ENCODE peak calls at places on chromosomes 16 and 17, in five cellular contexts. U, D, A, W and N are unnamed samples.

GRCh38 chr17:32222621-32223020 is 43.0 kb upstream of the RHBDL3 start:
- DNase-seq in U (no peak), D (no peak), A (peak), W (no peak), N (no peak)

GRCh38 chr16:57667526-57668258 is 414 bp upstream of the ADGRG3 start:
- DNase-seq in U (no peak), D (no peak), A (no peak), W (no peak), N (no peak)

GRCh38 chr16:30951193-30951592 is 2.3 kb downstream of the ORAI3 start:
- DNase-seq in U (no peak), D (no peak), A (no peak), W (no peak), N (no peak)

GRCh38 chr16:67490330-67491096 is 7.2 kb upstream of the AGRP start:
- DNase-seq in U (no peak), D (no peak), A (no peak), W (no peak), N (no peak)

GRCh38 chr17:50501054-50501453 is 7.2 kb upstream of the MYCBPAP start:
- DNase-seq in U (peak), D (no peak), A (no peak), W (peak), N (no peak)

GRCh38 chr16:67151431-67152097 is 766 bp upstream of the B3GNT9 start:
- DNase-seq in U (no peak), D (no peak), A (no peak), W (no peak), N (no peak)

GRCh38 chr17:2435181-2435741 is 34.4 kb upstream of the MNT start:
- DNase-seq in U (no peak), D (no peak), A (no peak), W (no peak), N (no peak)

GRCh38 chr17:49217651-49218413 is 7.3 kb downstream of the ABI3 start:
- DNase-seq in U (no peak), D (no peak), A (no peak), W (no peak), N (no peak)

GRCh38 chr16:2079991-2080390 is 32.2 kb downstream of the TSC2 start:
- DNase-seq in U (no peak), D (no peak), A (no peak), W (no peak), N (no peak)

GRCh38 chr16:63689068-63689467 is 1432.8 kb downstream of the CDH11 start:
- DNase-seq in U (no peak), D (no peak), A (no peak), W (no peak), N (no peak)

GRCh38 chr16:64437706-64438329 is 684.0 kb downstream of the CDH11 start:
- DNase-seq in U (no peak), D (no peak), A (no peak), W (no peak), N (no peak)

GRCh38 chr17:7392696-7393612 is 1.4 kb downstream of the PLSCR3 start:
- DNase-seq in U (no peak), D (no peak), A (no peak), W (no peak), N (no peak)

GRCh38 chr16:10037771-10038170 is 144.5 kb downstream of the GRIN2A start:
- DNase-seq in U (no peak), D (peak), A (no peak), W (peak), N (no peak)